ENCODE peak calls at places on chromosomes 5 and 9, in seven cellular contexts. O is fibroblast of mammary gland, F is neural crest cell, P is heart left ventricle, W is fibroblast of pulmonary artery, E is foreskin fibroblast, J is Calu3. V is an unnamed sample.
A peak's percentile ranks its signal among the peaks of the same experiment; 100 is the strongest.

GRCh38 chr5:56814963-56815656 is at the start of gene MAP3K1:
- DNase-seq in P (peak; percentile 73), F (peak; percentile 75), O (peak; percentile 48), E (peak; percentile 60), J (peak; percentile 92), W (peak; percentile 74), V (peak; percentile 22)

GRCh38 chr5:17918373-17919104 is 284.3 kb downstream of the TAF11L14 start:
- DNase-seq in J (no peak), W (no peak), O (no peak), E (no peak), P (no peak), F (no peak), V (no peak)

GRCh38 chr5:66779535-66779934 is 183.3 kb downstream of the MAST4 start:
- DNase-seq in E (no peak), P (no peak), J (no peak), F (no peak), O (peak; percentile 23), W (no peak), V (no peak)

GRCh38 chr9:93391898-93392297 is 59.6 kb upstream of the FAM120A start:
- DNase-seq in O (no peak), P (no peak), J (no peak), W (no peak), E (no peak), F (no peak), V (no peak)

GRCh38 chr5:59034498-59035186 is 451.8 kb downstream of the RAB3C start:
- DNase-seq in F (no peak), W (peak; percentile 76), O (peak; percentile 78), J (no peak), E (peak; percentile 52), P (no peak), V (peak; percentile 48)

GRCh38 chr5:58890265-58890664 is 307.4 kb downstream of the RAB3C start:
- DNase-seq in P (no peak), E (no peak), O (no peak), W (no peak), J (no peak), F (no peak), V (no peak)

GRCh38 chr9:4922730-4923129 is 62.3 kb upstream of the JAK2 start:
- DNase-seq in E (no peak), O (no peak), J (no peak), F (no peak), W (no peak), P (no peak), V (no peak)

GRCh38 chr5:34053133-34053532 is 10.1 kb upstream of the C1QTNF3 start:
- DNase-seq in P (no peak), W (peak; percentile 51), O (peak; percentile 79), F (no peak), E (peak; percentile 78), J (no peak), V (peak; percentile 94)

GRCh38 chr5:34740306-34740891 is 84.3 kb downstream of the RAI14 start:
- DNase-seq in F (no peak), P (peak; percentile 42), W (no peak), E (no peak), O (no peak), J (no peak), V (no peak)

GRCh38 chr5:175336781-175337180 is 107.2 kb downstream of the DRD1 start:
- DNase-seq in J (no peak), F (no peak), O (no peak), E (no peak), P (no peak), W (no peak), V (no peak)

GRCh38 chr5:75935572-75935971 is 147.6 kb upstream of the SV2C start:
- DNase-seq in F (no peak), O (no peak), W (no peak), J (no peak), P (no peak), E (no peak), V (no peak)

GRCh38 chr5:72767289-72768010 is 49.0 kb upstream of the TNPO1 start:
- DNase-seq in W (no peak), E (no peak), P (no peak), F (no peak), J (no peak), O (no peak), V (no peak)

GRCh38 chr5:56479701-56480304 is 246.7 kb upstream of the ANKRD55 start:
- DNase-seq in J (no peak), O (no peak), E (no peak), P (no peak), F (no peak), W (no peak), V (no peak)

GRCh38 chr5:168706655-168707069 is 127.5 kb upstream of the PANK3 start:
- DNase-seq in P (peak; percentile 49), W (peak; percentile 56), O (peak; percentile 35), J (peak; percentile 66), E (peak; percentile 26), F (peak; percentile 38), V (peak; percentile 41)

GRCh38 chr9:111870774-111871542 is 25.7 kb upstream of the UGCG start:
- DNase-seq in P (no peak), E (no peak), J (no peak), O (no peak), F (no peak), W (no peak), V (no peak)

GRCh38 chr9:38342096-38342495 is 50.4 kb upstream of the ALDH1B1 start:
- DNase-seq in P (no peak), W (no peak), O (peak; percentile 12), E (peak; percentile 23), J (no peak), F (no peak), V (no peak)

GRCh38 chr5:72608297-72608696 is 101.1 kb upstream of the ZNF366 start:
- DNase-seq in E (peak; percentile 73), P (no peak), F (no peak), O (peak; percentile 62), W (peak; percentile 73), J (no peak), V (no peak)

GRCh38 chr9:69173891-69174644 is at the start of gene TJP2:
- DNase-seq in J (no peak), P (peak; percentile 86), E (peak; percentile 71), F (peak; percentile 46), O (peak; percentile 71), W (peak; percentile 60), V (peak; percentile 43)

GRCh38 chr5:119031905-119032304 is 39.0 kb upstream of the DMXL1 start:
- DNase-seq in J (no peak), P (no peak), E (no peak), W (no peak), F (no peak), O (peak; percentile 37), V (no peak)

GRCh38 chr5:145859451-145859850 is 13.4 kb downstream of the GRXCR2 start:
- DNase-seq in E (no peak), O (no peak), F (no peak), J (no peak), W (no peak), P (no peak), V (no peak)
- TF ChIP-seq CTCF in E (no peak), O (no peak), F (no peak), J (no peak), W (no peak), P (no peak), V (no peak)

GRCh38 chr5:170892201-170892600 is 30.4 kb downstream of the RANBP17 start:
- DNase-seq in P (no peak), W (peak; percentile 56), F (no peak), E (peak; percentile 54), J (no peak), O (peak; percentile 78), V (peak; percentile 60)

DNA sequence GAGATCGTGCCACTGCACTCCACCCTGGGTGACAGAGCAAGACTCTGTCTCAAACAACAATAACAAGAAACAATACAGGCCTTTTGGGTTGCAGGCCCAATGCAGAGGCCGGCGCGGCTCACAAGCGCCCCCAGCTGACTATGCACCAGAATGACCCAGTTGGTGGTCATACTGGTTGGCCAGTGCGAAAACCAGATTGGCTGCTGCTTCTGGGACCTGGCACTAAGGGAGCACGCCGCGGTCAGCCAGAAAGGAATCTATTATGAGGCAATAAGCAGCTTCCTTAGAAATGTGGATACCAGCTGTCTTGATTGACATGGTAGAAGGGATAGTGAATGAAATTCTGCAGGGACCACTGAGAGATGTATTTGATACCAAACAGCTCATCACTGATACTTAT is 35.0 kb downstream of the RANBP17 start:
- DNase-seq in O (peak; percentile 60), W (peak; percentile 68), P (no peak), E (peak; percentile 42), J (peak; percentile 53), F (peak; percentile 21), V (no peak)
- TF ChIP-seq CTCF in O (peak; percentile 40), W (peak; percentile 45), P (no peak), E (peak; percentile 25), J (peak; percentile 34), F (peak; percentile 52), V (peak; percentile 74)

GRCh38 chr9:136118061-136118366 is 661 bp downstream of the TMEM250 start:
- DNase-seq in P (no peak), F (no peak), J (no peak), O (no peak), W (no peak), E (no peak), V (no peak)

GRCh38 chr9:136119259-136120118 is 814 bp upstream of the TMEM250 start:
- DNase-seq in F (no peak), J (peak; percentile 34), E (peak; percentile 39), P (peak; percentile 61), O (peak; percentile 30), W (peak; percentile 45), V (peak; percentile 35)

GRCh38 chr9:136120119-136120393 is 1.4 kb upstream of the TMEM250 start:
- DNase-seq in J (no peak), E (no peak), O (no peak), P (no peak), W (no peak), F (no peak), V (no peak)

GRCh38 chr9:136117291-136118060 is 1.2 kb downstream of the TMEM250 start:
- DNase-seq in P (peak; percentile 71), W (peak; percentile 22), F (no peak), O (no peak), J (peak; percentile 18), E (no peak), V (no peak)

DNA sequence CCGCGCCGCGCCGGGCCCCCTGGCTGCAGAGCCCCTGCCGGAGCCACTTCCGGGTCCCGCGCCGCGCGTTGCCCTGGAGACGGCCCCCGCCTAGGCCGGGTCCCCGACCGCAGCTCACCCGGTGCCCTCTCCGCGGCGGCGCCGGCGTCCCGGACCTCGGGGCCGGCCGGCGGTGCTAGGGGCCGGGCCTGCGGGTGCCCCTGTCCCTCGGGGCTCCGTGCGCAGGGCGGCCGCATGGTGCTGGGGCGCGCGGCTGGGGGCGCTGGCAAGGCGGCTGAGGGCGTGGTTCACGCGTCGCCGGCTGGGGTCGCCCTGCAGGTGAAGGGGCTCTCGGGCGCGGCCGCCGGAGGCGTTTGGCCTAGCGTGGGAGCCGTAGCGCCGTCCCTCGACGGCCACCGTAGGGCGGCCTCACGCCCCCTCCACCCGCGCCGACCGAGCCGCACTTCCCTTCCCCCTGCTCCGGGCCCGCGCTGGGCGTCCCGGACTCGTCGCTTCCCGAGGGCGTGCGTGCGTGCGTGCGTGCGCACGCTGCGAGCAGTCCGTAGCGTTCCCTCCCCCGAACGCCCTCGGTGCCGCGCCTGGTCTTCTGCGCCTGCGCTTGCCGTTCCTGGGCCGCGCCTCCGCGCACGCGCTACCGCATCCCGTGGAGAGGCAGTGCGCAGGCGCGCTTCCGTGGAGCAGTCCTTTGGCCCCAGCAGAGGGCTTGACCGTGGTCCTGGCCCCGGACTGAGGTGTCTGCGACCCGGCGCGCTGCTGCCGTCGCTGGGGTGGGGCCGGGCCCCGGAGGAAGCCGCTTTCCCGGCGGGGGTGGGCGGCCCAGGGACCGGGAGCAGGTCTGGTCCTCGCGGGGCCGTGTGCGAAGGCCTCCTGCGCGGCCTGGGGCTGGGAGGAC is at the start of gene TMEM250:
- DNase-seq in W (peak; percentile 98), J (peak; percentile 93), P (peak; percentile 98), E (peak; percentile 99), F (peak; percentile 94), O (peak; percentile 95), V (peak; percentile 95)
- TF ChIP-seq CTCF in W (no peak), J (no peak), P (no peak), E (no peak), F (peak; percentile 19), O (no peak), V (peak; percentile 22)

GRCh38 chr9:119852399-119852798 is 483.2 kb upstream of the BRINP1 start:
- DNase-seq in F (no peak), E (no peak), J (no peak), W (no peak), O (no peak), P (no peak), V (no peak)
- TF ChIP-seq CTCF in F (no peak), E (no peak), J (no peak), W (no peak), O (no peak), P (no peak), V (no peak)